ENCODE peak calls at places on chromosomes 7 and 10, in eight cellular contexts. L is activated naive CD4-positive, alpha-beta T cell treated with anti-CD3 and anti-CD28 coated beads for 36 hours; B is neuronal stem cell; J is activated CD4-positive, CD25-positive, alpha-beta regulatory T cell; X is hippocampal formation; O is coronary artery; K is stimulated activated naive CD8-positive, alpha-beta T cell treated with anti-CD3 and anti-CD28 coated beads, Interleukin-15, Interleukin-2, amounts not matched to agents 100 U/mL and 50 U/mL, for 24 hours; C is foreskin fibroblast. D is an unnamed sample.

GRCh38 chr7:73451780-73452398 is 18.3 kb downstream of the FZD9 start:
- DNase-seq in X (peak), K (no peak), L (peak), O (no peak), C (peak), B (peak), J (no peak), D (peak)

GRCh38 chr7:159015894-159016410 is 128.7 kb downstream of the VIPR2 start:
- DNase-seq in B (no peak), O (no peak), K (no peak), L (no peak), J (no peak), X (no peak), C (no peak), D (no peak)

GRCh38 chr7:24982917-24983316 is 2.9 kb upstream of the OSBPL3 start:
- DNase-seq in B (no peak), J (no peak), K (peak), L (no peak), O (no peak), X (no peak), C (peak), D (no peak)

GRCh38 chr7:133275008-133275407 is 22.1 kb downstream of the EXOC4 start:
- DNase-seq in C (no peak), L (no peak), O (no peak), K (no peak), J (no peak), B (no peak), X (no peak), D (no peak)

GRCh38 chr10:71667374-71667750 is 52.2 kb downstream of the C10orf105 start:
- DNase-seq in K (no peak), X (no peak), L (peak), O (no peak), J (no peak), C (no peak), B (no peak), D (no peak)

GRCh38 chr7:109522585-109522984 is 952.9 kb downstream of the DNAJB9 start:
- DNase-seq in B (no peak), K (no peak), O (no peak), X (no peak), L (no peak), J (no peak), C (no peak), D (no peak)

GRCh38 chr10:46236537-46236887 is 50.3 kb upstream of the ANTXRL start:
- DNase-seq in J (no peak), O (peak), K (no peak), B (no peak), C (no peak), X (no peak), L (no peak), D (no peak)

GRCh38 chr7:91247497-91247896 is 16.7 kb upstream of the FZD1 start:
- DNase-seq in B (no peak), C (peak), L (no peak), O (no peak), K (no peak), X (no peak), J (no peak), D (no peak)

GRCh38 chr7:81155654-81156373 is 237.0 kb upstream of the SEMA3C start:
- DNase-seq in X (no peak), C (no peak), J (no peak), L (no peak), B (no peak), K (no peak), O (no peak), D (no peak)

GRCh38 chr7:130960208-130960988 is 226.4 kb upstream of the KLF14 start:
- DNase-seq in B (no peak), J (no peak), O (no peak), X (no peak), C (peak), K (no peak), L (peak), D (no peak)

GRCh38 chr10:22086730-22087364 is 83.3 kb upstream of the DNAJC1 start:
- DNase-seq in X (peak), J (no peak), B (no peak), L (no peak), C (peak), O (no peak), K (no peak), D (peak)

GRCh38 chr7:118372530-118372929 is 148.0 kb downstream of the ANKRD7 start:
- DNase-seq in C (no peak), O (no peak), J (no peak), X (no peak), B (no peak), L (no peak), K (no peak), D (peak)

GRCh38 chr10:46097576-46098317 is 51.7 kb upstream of the MSMB start:
- DNase-seq in J (no peak), O (peak), B (no peak), L (no peak), X (no peak), K (no peak), C (no peak), D (no peak)

GRCh38 chr7:148662646-148663045 is 36.1 kb upstream of the CUL1 start:
- DNase-seq in K (no peak), L (no peak), B (no peak), C (no peak), J (no peak), X (no peak), O (no peak), D (no peak)

GRCh38 chr7:2497500-2498336 is 21.5 kb upstream of the GRIFIN start:
- DNase-seq in L (no peak), J (no peak), O (no peak), X (no peak), B (no peak), C (peak), K (no peak), D (no peak)

GRCh38 chr10:98411768-98412167 is 3.2 kb downstream of the PYROXD2 start:
- DNase-seq in J (no peak), O (no peak), C (peak), B (no peak), X (no peak), L (no peak), K (no peak), D (no peak)

GRCh38 chr7:87312215-87312865 is 33.1 kb upstream of the CROT start:
- DNase-seq in O (no peak), J (peak), X (peak), B (peak), C (peak), K (peak), L (peak), D (no peak)

GRCh38 chr10:61973169-61973568 is 71.7 kb downstream of the ARID5B start:
- DNase-seq in C (peak), O (no peak), X (no peak), J (no peak), K (no peak), L (no peak), B (no peak), D (no peak)